ENCODE peak calls at places on chromosomes 1 and 21, in ten cellular contexts. One of them, this sample, is unnamed.

GRCh38 chr1:118986839-118987430 is 1.2 kb downstream of the TBX15 start:
- DNase-seq in thoracic aorta: no peak
- DNase-seq in HFF-Myc: no peak
- DNase-seq in colonic mucosa: no peak
- DNase-seq in lower lobe of right lung: no peak
- DNase-seq in epithelial cell of esophagus: no peak
- DNase-seq in IMR-90: no peak
- DNase-seq in neural progenitor cell: no peak
- DNase-seq in astrocyte of the cerebellum: no peak
- DNase-seq in tibial artery: peak; percentile 69
- DNase-seq in this sample: no peak

GRCh38 chr1:156444407-156445001 is 56.1 kb downstream of the MEF2D start:
- DNase-seq in IMR-90: no peak
- DNase-seq in neural progenitor cell: peak; percentile 83
- DNase-seq in lower lobe of right lung: no peak
- DNase-seq in epithelial cell of esophagus: peak; percentile 48
- DNase-seq in colonic mucosa: no peak
- DNase-seq in astrocyte of the cerebellum: no peak
- DNase-seq in HFF-Myc: no peak
- DNase-seq in thoracic aorta: no peak
- DNase-seq in tibial artery: no peak
- DNase-seq in this sample: no peak

GRCh38 chr21:15029077-15029476 is 35.7 kb downstream of the NRIP1 start:
- DNase-seq in lower lobe of right lung: no peak
- DNase-seq in IMR-90: no peak
- DNase-seq in astrocyte of the cerebellum: no peak
- DNase-seq in HFF-Myc: no peak
- DNase-seq in tibial artery: no peak
- DNase-seq in neural progenitor cell: no peak
- DNase-seq in thoracic aorta: no peak
- DNase-seq in colonic mucosa: no peak
- DNase-seq in epithelial cell of esophagus: no peak
- DNase-seq in this sample: no peak

GRCh38 chr1:221712198-221712684 is 29.6 kb downstream of the DUSP10 start:
- DNase-seq in epithelial cell of esophagus: peak; percentile 84
- DNase-seq in IMR-90: peak; percentile 99
- DNase-seq in astrocyte of the cerebellum: peak; percentile 74
- DNase-seq in neural progenitor cell: no peak
- DNase-seq in lower lobe of right lung: no peak
- DNase-seq in tibial artery: no peak
- DNase-seq in colonic mucosa: no peak
- DNase-seq in thoracic aorta: no peak
- DNase-seq in HFF-Myc: peak; percentile 80
- DNase-seq in this sample: peak; percentile 69

GRCh38 chr1:21779613-21780521 is 3.1 kb downstream of the USP48 start:
- DNase-seq in tibial artery: no peak
- DNase-seq in epithelial cell of esophagus: no peak
- DNase-seq in astrocyte of the cerebellum: no peak
- DNase-seq in colonic mucosa: no peak
- DNase-seq in neural progenitor cell: no peak
- DNase-seq in thoracic aorta: no peak
- DNase-seq in lower lobe of right lung: no peak
- DNase-seq in HFF-Myc: no peak
- DNase-seq in IMR-90: no peak
- DNase-seq in this sample: no peak

GRCh38 chr1:245645406-245645805 is 490.6 kb downstream of the KIF26B start:
- DNase-seq in astrocyte of the cerebellum: no peak
- DNase-seq in epithelial cell of esophagus: no peak
- DNase-seq in neural progenitor cell: no peak
- DNase-seq in lower lobe of right lung: no peak
- DNase-seq in thoracic aorta: no peak
- DNase-seq in IMR-90: no peak
- DNase-seq in colonic mucosa: no peak
- DNase-seq in tibial artery: no peak
- DNase-seq in HFF-Myc: no peak
- DNase-seq in this sample: no peak

GRCh38 chr1:94334156-94334555 is 84.0 kb upstream of the ABCD3 start:
- DNase-seq in IMR-90: peak; percentile 16
- DNase-seq in HFF-Myc: no peak
- DNase-seq in lower lobe of right lung: no peak
- DNase-seq in colonic mucosa: no peak
- DNase-seq in thoracic aorta: no peak
- DNase-seq in epithelial cell of esophagus: no peak
- DNase-seq in neural progenitor cell: no peak
- DNase-seq in astrocyte of the cerebellum: no peak
- DNase-seq in tibial artery: no peak
- DNase-seq in this sample: no peak

GRCh38 chr1:182803846-182804245 is 14.3 kb downstream of the NPL start:
- DNase-seq in astrocyte of the cerebellum: no peak
- DNase-seq in IMR-90: no peak
- DNase-seq in lower lobe of right lung: no peak
- DNase-seq in epithelial cell of esophagus: peak; percentile 92
- DNase-seq in neural progenitor cell: no peak
- DNase-seq in thoracic aorta: no peak
- DNase-seq in tibial artery: no peak
- DNase-seq in colonic mucosa: no peak
- DNase-seq in HFF-Myc: no peak
- DNase-seq in this sample: no peak

GRCh38 chr1:159921700-159922498 is 3.4 kb downstream of the TAGLN2 start:
- DNase-seq in astrocyte of the cerebellum: no peak
- DNase-seq in epithelial cell of esophagus: no peak
- DNase-seq in thoracic aorta: no peak
- DNase-seq in lower lobe of right lung: no peak
- DNase-seq in IMR-90: peak; percentile 34
- DNase-seq in neural progenitor cell: no peak
- DNase-seq in tibial artery: no peak
- DNase-seq in colonic mucosa: no peak
- DNase-seq in HFF-Myc: no peak
- DNase-seq in this sample: no peak

GRCh38 chr1:59595774-59596173 is 219.0 kb upstream of the HOOK1 start:
- DNase-seq in epithelial cell of esophagus: peak; percentile 51
- DNase-seq in astrocyte of the cerebellum: no peak
- DNase-seq in HFF-Myc: peak; percentile 52
- DNase-seq in thoracic aorta: no peak
- DNase-seq in IMR-90: peak; percentile 85
- DNase-seq in colonic mucosa: no peak
- DNase-seq in neural progenitor cell: no peak
- DNase-seq in lower lobe of right lung: no peak
- DNase-seq in tibial artery: no peak
- DNase-seq in this sample: peak; percentile 85

GRCh38 chr1:3712573-3713535 is 39.4 kb upstream of the CCDC27 start:
- DNase-seq in thoracic aorta: no peak
- DNase-seq in HFF-Myc: no peak
- DNase-seq in neural progenitor cell: no peak
- DNase-seq in epithelial cell of esophagus: no peak
- DNase-seq in IMR-90: no peak
- DNase-seq in lower lobe of right lung: no peak
- DNase-seq in astrocyte of the cerebellum: no peak
- DNase-seq in colonic mucosa: no peak
- DNase-seq in tibial artery: no peak
- DNase-seq in this sample: no peak

GRCh38 chr1:98068016-98068415 is 147.2 kb upstream of the DPYD start:
- DNase-seq in tibial artery: no peak
- DNase-seq in epithelial cell of esophagus: peak; percentile 9
- DNase-seq in IMR-90: no peak
- DNase-seq in neural progenitor cell: no peak
- DNase-seq in astrocyte of the cerebellum: no peak
- DNase-seq in colonic mucosa: no peak
- DNase-seq in lower lobe of right lung: no peak
- DNase-seq in thoracic aorta: no peak
- DNase-seq in HFF-Myc: no peak
- DNase-seq in this sample: no peak

GRCh38 chr1:50271968-50272578 is 151.2 kb downstream of the DMRTA2 start:
- DNase-seq in HFF-Myc: no peak
- DNase-seq in neural progenitor cell: peak; percentile 13
- DNase-seq in thoracic aorta: no peak
- DNase-seq in astrocyte of the cerebellum: no peak
- DNase-seq in tibial artery: no peak
- DNase-seq in lower lobe of right lung: peak; percentile 54
- DNase-seq in IMR-90: no peak
- DNase-seq in colonic mucosa: peak; percentile 49
- DNase-seq in epithelial cell of esophagus: peak; percentile 34
- DNase-seq in this sample: no peak

GRCh38 chr1:115768549-115768948 is at the start of gene CASQ2:
- DNase-seq in epithelial cell of esophagus: no peak
- DNase-seq in neural progenitor cell: peak; percentile 16
- DNase-seq in colonic mucosa: no peak
- DNase-seq in HFF-Myc: no peak
- DNase-seq in thoracic aorta: no peak
- DNase-seq in lower lobe of right lung: no peak
- DNase-seq in astrocyte of the cerebellum: no peak
- DNase-seq in tibial artery: peak; percentile 85
- DNase-seq in IMR-90: no peak
- DNase-seq in this sample: no peak

GRCh38 chr1:115765091-115765490 is 3.4 kb downstream of the CASQ2 start:
- DNase-seq in thoracic aorta: no peak
- DNase-seq in IMR-90: no peak
- DNase-seq in lower lobe of right lung: no peak
- DNase-seq in astrocyte of the cerebellum: no peak
- DNase-seq in neural progenitor cell: no peak
- DNase-seq in tibial artery: no peak
- DNase-seq in HFF-Myc: no peak
- DNase-seq in colonic mucosa: no peak
- DNase-seq in epithelial cell of esophagus: no peak
- DNase-seq in this sample: no peak

GRCh38 chr1:115764541-115764940 is 4.0 kb downstream of the CASQ2 start:
- DNase-seq in lower lobe of right lung: no peak
- DNase-seq in neural progenitor cell: peak; percentile 62
- DNase-seq in thoracic aorta: no peak
- DNase-seq in IMR-90: peak; percentile 18
- DNase-seq in colonic mucosa: peak; percentile 28
- DNase-seq in HFF-Myc: peak; percentile 46
- DNase-seq in epithelial cell of esophagus: peak; percentile 46
- DNase-seq in astrocyte of the cerebellum: no peak
- DNase-seq in tibial artery: no peak
- DNase-seq in this sample: peak; percentile 73

GRCh38 chr1:115771094-115771846 is 2.8 kb upstream of the CASQ2 start:
- DNase-seq in epithelial cell of esophagus: peak; percentile 85
- DNase-seq in lower lobe of right lung: no peak
- DNase-seq in neural progenitor cell: no peak
- DNase-seq in astrocyte of the cerebellum: no peak
- DNase-seq in IMR-90: no peak
- DNase-seq in colonic mucosa: no peak
- DNase-seq in HFF-Myc: no peak
- DNase-seq in thoracic aorta: no peak
- DNase-seq in tibial artery: no peak
- DNase-seq in this sample: no peak

GRCh38 chr1:115767403-115767802 is 1.1 kb downstream of the CASQ2 start:
- DNase-seq in lower lobe of right lung: no peak
- DNase-seq in tibial artery: peak; percentile 77
- DNase-seq in astrocyte of the cerebellum: no peak
- DNase-seq in IMR-90: no peak
- DNase-seq in neural progenitor cell: no peak
- DNase-seq in HFF-Myc: no peak
- DNase-seq in thoracic aorta: no peak
- DNase-seq in colonic mucosa: no peak
- DNase-seq in epithelial cell of esophagus: no peak
- DNase-seq in this sample: no peak
- H3K4me3 ChIP-seq in lower lobe of right lung: no peak overlapping the region
- H3K4me3 ChIP-seq in tibial artery: peak overlapping the region; percentile 55
- H3K4me3 ChIP-seq in astrocyte of the cerebellum: no peak overlapping the region
- H3K4me3 ChIP-seq in IMR-90: no peak overlapping the region
- H3K4me3 ChIP-seq in neural progenitor cell: no peak overlapping the region
- H3K4me3 ChIP-seq in HFF-Myc: no peak overlapping the region
- H3K4me3 ChIP-seq in thoracic aorta: no peak overlapping the region
- H3K4me3 ChIP-seq in colonic mucosa: no peak overlapping the region
- H3K4me3 ChIP-seq in epithelial cell of esophagus: no peak overlapping the region
- H3K4me3 ChIP-seq in this sample: no peak overlapping the region

GRCh38 chr1:153614189-153614900 is 1.4 kb upstream of the S100A16 start:
- DNase-seq in IMR-90: no peak
- DNase-seq in HFF-Myc: no peak
- DNase-seq in thoracic aorta: no peak
- DNase-seq in lower lobe of right lung: no peak
- DNase-seq in tibial artery: no peak
- DNase-seq in colonic mucosa: no peak
- DNase-seq in astrocyte of the cerebellum: no peak
- DNase-seq in epithelial cell of esophagus: no peak
- DNase-seq in neural progenitor cell: no peak
- DNase-seq in this sample: no peak
- TF ChIP-seq CTCF in IMR-90: no peak
- TF ChIP-seq CTCF in HFF-Myc: no peak
- TF ChIP-seq CTCF in thoracic aorta: no peak
- TF ChIP-seq CTCF in lower lobe of right lung: no peak
- TF ChIP-seq CTCF in tibial artery: no peak
- TF ChIP-seq CTCF in colonic mucosa: no peak
- TF ChIP-seq CTCF in astrocyte of the cerebellum: peak; percentile 26
- TF ChIP-seq CTCF in epithelial cell of esophagus: peak; percentile 31
- TF ChIP-seq CTCF in neural progenitor cell: no peak
- TF ChIP-seq CTCF in this sample: peak; percentile 17

GRCh38 chr1:63827411-63828321 is 53.8 kb downstream of the ROR1 start:
- DNase-seq in tibial artery: no peak
- DNase-seq in astrocyte of the cerebellum: no peak
- DNase-seq in colonic mucosa: no peak
- DNase-seq in IMR-90: peak; percentile 25
- DNase-seq in epithelial cell of esophagus: peak; percentile 29
- DNase-seq in HFF-Myc: no peak
- DNase-seq in neural progenitor cell: no peak
- DNase-seq in thoracic aorta: no peak
- DNase-seq in lower lobe of right lung: no peak
- DNase-seq in this sample: peak; percentile 21
- H3K4me3 ChIP-seq in tibial artery: no peak overlapping the region
- H3K4me3 ChIP-seq in astrocyte of the cerebellum: no peak overlapping the region
- H3K4me3 ChIP-seq in colonic mucosa: no peak overlapping the region
- H3K4me3 ChIP-seq in IMR-90: no peak overlapping the region
- H3K4me3 ChIP-seq in epithelial cell of esophagus: no peak overlapping the region
- H3K4me3 ChIP-seq in HFF-Myc: no peak overlapping the region
- H3K4me3 ChIP-seq in neural progenitor cell: no peak overlapping the region
- H3K4me3 ChIP-seq in thoracic aorta: no peak overlapping the region
- H3K4me3 ChIP-seq in lower lobe of right lung: no peak overlapping the region
- H3K4me3 ChIP-seq in this sample: no peak overlapping the region

GRCh38 chr1:219071209-219071608 is 102.5 kb upstream of the LYPLAL1 start:
- DNase-seq in HFF-Myc: no peak
- DNase-seq in neural progenitor cell: no peak
- DNase-seq in colonic mucosa: no peak
- DNase-seq in lower lobe of right lung: no peak
- DNase-seq in epithelial cell of esophagus: no peak
- DNase-seq in tibial artery: no peak
- DNase-seq in thoracic aorta: no peak
- DNase-seq in IMR-90: no peak
- DNase-seq in astrocyte of the cerebellum: no peak
- DNase-seq in this sample: no peak

GRCh38 chr1:219067350-219067712 is 106.3 kb upstream of the LYPLAL1 start:
- DNase-seq in colonic mucosa: no peak
- DNase-seq in epithelial cell of esophagus: no peak
- DNase-seq in IMR-90: no peak
- DNase-seq in lower lobe of right lung: no peak
- DNase-seq in thoracic aorta: no peak
- DNase-seq in neural progenitor cell: no peak
- DNase-seq in HFF-Myc: no peak
- DNase-seq in tibial artery: no peak
- DNase-seq in astrocyte of the cerebellum: no peak
- DNase-seq in this sample: no peak

GRCh38 chr1:219066098-219066497 is 107.6 kb upstream of the LYPLAL1 start:
- DNase-seq in astrocyte of the cerebellum: no peak
- DNase-seq in epithelial cell of esophagus: no peak
- DNase-seq in thoracic aorta: no peak
- DNase-seq in HFF-Myc: no peak
- DNase-seq in IMR-90: no peak
- DNase-seq in colonic mucosa: no peak
- DNase-seq in lower lobe of right lung: no peak
- DNase-seq in neural progenitor cell: no peak
- DNase-seq in tibial artery: no peak
- DNase-seq in this sample: no peak

GRCh38 chr1:219062161-219062560 is 111.5 kb upstream of the LYPLAL1 start:
- DNase-seq in HFF-Myc: no peak
- DNase-seq in tibial artery: no peak
- DNase-seq in epithelial cell of esophagus: peak; percentile 14
- DNase-seq in IMR-90: no peak
- DNase-seq in astrocyte of the cerebellum: no peak
- DNase-seq in colonic mucosa: no peak
- DNase-seq in lower lobe of right lung: no peak
- DNase-seq in thoracic aorta: no peak
- DNase-seq in neural progenitor cell: no peak
- DNase-seq in this sample: peak; percentile 8

GRCh38 chr1:219066631-219067349 is 106.9 kb upstream of the LYPLAL1 start:
- DNase-seq in neural progenitor cell: no peak
- DNase-seq in epithelial cell of esophagus: peak; percentile 56
- DNase-seq in lower lobe of right lung: no peak
- DNase-seq in thoracic aorta: no peak
- DNase-seq in IMR-90: peak; percentile 59
- DNase-seq in HFF-Myc: peak; percentile 40
- DNase-seq in colonic mucosa: no peak
- DNase-seq in tibial artery: no peak
- DNase-seq in astrocyte of the cerebellum: peak; percentile 52
- DNase-seq in this sample: peak; percentile 27
- TF ChIP-seq CTCF in neural progenitor cell: peak; percentile 58
- TF ChIP-seq CTCF in epithelial cell of esophagus: peak; percentile 56
- TF ChIP-seq CTCF in lower lobe of right lung: peak; percentile 54
- TF ChIP-seq CTCF in thoracic aorta: peak; percentile 35
- TF ChIP-seq CTCF in IMR-90: peak; percentile 74
- TF ChIP-seq CTCF in HFF-Myc: peak; percentile 38
- TF ChIP-seq CTCF in colonic mucosa: no peak
- TF ChIP-seq CTCF in tibial artery: peak; percentile 48
- TF ChIP-seq CTCF in astrocyte of the cerebellum: peak; percentile 48
- TF ChIP-seq CTCF in this sample: peak; percentile 50